ENCODE peak calls at places on chromosomes 12 and 14, in ten cellular contexts. One of them, this sample, is unnamed.

GRCh38 chr12:25552681-25553080 is 402 bp downstream of the LMNTD1 start:
- DNase-seq in AG10803: peak; percentile 29
- DNase-seq in choroid plexus epithelial cell: peak; percentile 53
- DNase-seq in astrocyte of the spinal cord: peak; percentile 65
- DNase-seq in skeletal muscle cell: peak; percentile 38
- DNase-seq in lower leg skin: no peak
- DNase-seq in ovary: no peak
- DNase-seq in aorta: no peak
- DNase-seq in fibroblast of the aortic adventitia: peak; percentile 80
- DNase-seq in right atrium auricular region: no peak
- DNase-seq in this sample: peak; percentile 88

GRCh38 chr14:51202914-51203665 is 37.0 kb upstream of the TMX1 start:
- DNase-seq in AG10803: no peak
- DNase-seq in choroid plexus epithelial cell: no peak
- DNase-seq in astrocyte of the spinal cord: no peak
- DNase-seq in skeletal muscle cell: no peak
- DNase-seq in lower leg skin: no peak
- DNase-seq in ovary: no peak
- DNase-seq in aorta: no peak
- DNase-seq in fibroblast of the aortic adventitia: no peak
- DNase-seq in right atrium auricular region: no peak
- DNase-seq in this sample: no peak

GRCh38 chr12:31589896-31590729 is 823 bp downstream of the DENND5B start:
- DNase-seq in AG10803: peak; percentile 61
- DNase-seq in choroid plexus epithelial cell: peak; percentile 68
- DNase-seq in astrocyte of the spinal cord: peak; percentile 65
- DNase-seq in skeletal muscle cell: no peak
- DNase-seq in lower leg skin: peak; percentile 19
- DNase-seq in ovary: peak; percentile 79
- DNase-seq in aorta: peak; percentile 93
- DNase-seq in fibroblast of the aortic adventitia: peak; percentile 71
- DNase-seq in right atrium auricular region: peak; percentile 84
- DNase-seq in this sample: peak; percentile 81

GRCh38 chr12:68479261-68479581 is 131.5 kb upstream of the RAP1B start:
- DNase-seq in AG10803: peak; percentile 96
- DNase-seq in choroid plexus epithelial cell: peak; percentile 43
- DNase-seq in astrocyte of the spinal cord: peak; percentile 40
- DNase-seq in skeletal muscle cell: no peak
- DNase-seq in lower leg skin: no peak
- DNase-seq in ovary: no peak
- DNase-seq in aorta: no peak
- DNase-seq in fibroblast of the aortic adventitia: peak; percentile 58
- DNase-seq in right atrium auricular region: no peak
- DNase-seq in this sample: peak; percentile 78

GRCh38 chr12:64696065-64696741 is 63.0 kb downstream of the GNS start:
- DNase-seq in AG10803: peak; percentile 41
- DNase-seq in choroid plexus epithelial cell: peak; percentile 62
- DNase-seq in astrocyte of the spinal cord: peak; percentile 53
- DNase-seq in skeletal muscle cell: no peak
- DNase-seq in lower leg skin: no peak
- DNase-seq in ovary: no peak
- DNase-seq in aorta: no peak
- DNase-seq in fibroblast of the aortic adventitia: peak; percentile 74
- DNase-seq in right atrium auricular region: no peak
- DNase-seq in this sample: no peak

GRCh38 chr14:64807588-64807987 is 72.1 kb downstream of the SPTB start:
- DNase-seq in AG10803: peak; percentile 5
- DNase-seq in choroid plexus epithelial cell: no peak
- DNase-seq in astrocyte of the spinal cord: no peak
- DNase-seq in skeletal muscle cell: no peak
- DNase-seq in lower leg skin: no peak
- DNase-seq in ovary: no peak
- DNase-seq in aorta: no peak
- DNase-seq in fibroblast of the aortic adventitia: no peak
- DNase-seq in right atrium auricular region: no peak
- DNase-seq in this sample: no peak

GRCh38 chr12:57225680-57226190 is 3.8 kb upstream of the SHMT2 start:
- DNase-seq in AG10803: no peak
- DNase-seq in choroid plexus epithelial cell: no peak
- DNase-seq in astrocyte of the spinal cord: no peak
- DNase-seq in skeletal muscle cell: no peak
- DNase-seq in lower leg skin: no peak
- DNase-seq in ovary: peak; percentile 28
- DNase-seq in aorta: no peak
- DNase-seq in fibroblast of the aortic adventitia: no peak
- DNase-seq in right atrium auricular region: no peak
- DNase-seq in this sample: no peak

GRCh38 chr14:104352493-104353220 is 214.3 kb downstream of the KIF26A start:
- DNase-seq in AG10803: no peak
- DNase-seq in choroid plexus epithelial cell: no peak
- DNase-seq in astrocyte of the spinal cord: no peak
- DNase-seq in skeletal muscle cell: no peak
- DNase-seq in lower leg skin: no peak
- DNase-seq in ovary: no peak
- DNase-seq in aorta: no peak
- DNase-seq in fibroblast of the aortic adventitia: no peak
- DNase-seq in right atrium auricular region: no peak
- DNase-seq in this sample: no peak

GRCh38 chr12:80472912-80473500 is 29.0 kb downstream of the PTPRQ start:
- DNase-seq in AG10803: peak; percentile 78
- DNase-seq in choroid plexus epithelial cell: peak; percentile 89
- DNase-seq in astrocyte of the spinal cord: peak; percentile 84
- DNase-seq in skeletal muscle cell: peak; percentile 57
- DNase-seq in lower leg skin: no peak
- DNase-seq in ovary: no peak
- DNase-seq in aorta: no peak
- DNase-seq in fibroblast of the aortic adventitia: peak; percentile 85
- DNase-seq in right atrium auricular region: no peak
- DNase-seq in this sample: peak; percentile 81

GRCh38 chr14:68734231-68734732 is 58.6 kb downstream of the ZFP36L1 start:
- DNase-seq in AG10803: no peak
- DNase-seq in choroid plexus epithelial cell: no peak
- DNase-seq in astrocyte of the spinal cord: no peak
- DNase-seq in skeletal muscle cell: no peak
- DNase-seq in lower leg skin: no peak
- DNase-seq in ovary: no peak
- DNase-seq in aorta: no peak
- DNase-seq in fibroblast of the aortic adventitia: no peak
- DNase-seq in right atrium auricular region: no peak
- DNase-seq in this sample: no peak

GRCh38 chr12:106133136-106134087 is 5.3 kb downstream of the NUAK1 start:
- DNase-seq in AG10803: peak; percentile 54
- DNase-seq in choroid plexus epithelial cell: no peak
- DNase-seq in astrocyte of the spinal cord: peak; percentile 37
- DNase-seq in skeletal muscle cell: no peak
- DNase-seq in lower leg skin: no peak
- DNase-seq in ovary: no peak
- DNase-seq in aorta: no peak
- DNase-seq in fibroblast of the aortic adventitia: no peak
- DNase-seq in right atrium auricular region: no peak
- DNase-seq in this sample: peak; percentile 31

GRCh38 chr12:65654230-65654629 is 170.1 kb upstream of the HMGA2 start:
- DNase-seq in AG10803: no peak
- DNase-seq in choroid plexus epithelial cell: no peak
- DNase-seq in astrocyte of the spinal cord: no peak
- DNase-seq in skeletal muscle cell: no peak
- DNase-seq in lower leg skin: no peak
- DNase-seq in ovary: no peak
- DNase-seq in aorta: no peak
- DNase-seq in fibroblast of the aortic adventitia: no peak
- DNase-seq in right atrium auricular region: no peak
- DNase-seq in this sample: no peak

GRCh38 chr14:100406505-100407131 is 83.5 kb downstream of the SLC25A47 start:
- DNase-seq in AG10803: peak; percentile 43
- DNase-seq in choroid plexus epithelial cell: no peak
- DNase-seq in astrocyte of the spinal cord: peak; percentile 45
- DNase-seq in skeletal muscle cell: peak; percentile 53
- DNase-seq in lower leg skin: peak; percentile 31
- DNase-seq in ovary: no peak
- DNase-seq in aorta: peak; percentile 62
- DNase-seq in fibroblast of the aortic adventitia: peak; percentile 14
- DNase-seq in right atrium auricular region: no peak
- DNase-seq in this sample: no peak

GRCh38 chr12:89208661-89209096 is 143.6 kb downstream of the DUSP6 start:
- DNase-seq in AG10803: peak; percentile 62
- DNase-seq in choroid plexus epithelial cell: peak; percentile 76
- DNase-seq in astrocyte of the spinal cord: peak; percentile 47
- DNase-seq in skeletal muscle cell: peak; percentile 32
- DNase-seq in lower leg skin: no peak
- DNase-seq in ovary: no peak
- DNase-seq in aorta: no peak
- DNase-seq in fibroblast of the aortic adventitia: peak; percentile 46
- DNase-seq in right atrium auricular region: no peak
- DNase-seq in this sample: no peak

GRCh38 chr12:72288911-72289310 is 16.7 kb downstream of the TRHDE start:
- DNase-seq in AG10803: no peak
- DNase-seq in choroid plexus epithelial cell: peak; percentile 76
- DNase-seq in astrocyte of the spinal cord: peak; percentile 20
- DNase-seq in skeletal muscle cell: no peak
- DNase-seq in lower leg skin: no peak
- DNase-seq in ovary: no peak
- DNase-seq in aorta: no peak
- DNase-seq in fibroblast of the aortic adventitia: no peak
- DNase-seq in right atrium auricular region: no peak
- DNase-seq in this sample: peak; percentile 66

GRCh38 chr12:101670007-101670671 is 27.3 kb upstream of the CHPT1 start:
- DNase-seq in AG10803: peak; percentile 60
- DNase-seq in choroid plexus epithelial cell: peak; percentile 85
- DNase-seq in astrocyte of the spinal cord: peak; percentile 15
- DNase-seq in skeletal muscle cell: peak; percentile 7
- DNase-seq in lower leg skin: peak; percentile 41
- DNase-seq in ovary: no peak
- DNase-seq in aorta: no peak
- DNase-seq in fibroblast of the aortic adventitia: peak; percentile 52
- DNase-seq in right atrium auricular region: peak; percentile 67
- DNase-seq in this sample: peak; percentile 33

DNA sequence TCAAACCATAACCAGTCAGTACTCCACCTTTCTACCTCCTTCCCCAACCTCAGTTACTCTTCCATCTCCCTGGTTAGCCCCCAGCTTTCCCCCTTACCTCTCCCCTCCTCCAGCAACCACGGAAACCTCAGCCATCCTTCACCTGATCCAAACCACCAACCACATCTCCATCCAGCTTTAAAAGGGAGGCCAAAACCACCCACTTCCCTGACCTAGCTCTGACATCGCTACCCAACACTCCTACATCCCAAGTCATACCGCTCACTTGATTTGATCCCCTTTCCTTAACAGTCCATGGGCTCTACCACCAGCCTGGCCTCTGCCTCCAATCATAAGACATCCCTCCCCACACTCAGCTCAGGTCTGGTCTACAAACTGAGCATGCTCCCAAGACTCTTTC is 1.5 kb downstream of the RAB35 start:
- DNase-seq in AG10803: peak; percentile 30
- DNase-seq in choroid plexus epithelial cell: no peak
- DNase-seq in astrocyte of the spinal cord: peak; percentile 35
- DNase-seq in skeletal muscle cell: no peak
- DNase-seq in lower leg skin: no peak
- DNase-seq in ovary: no peak
- DNase-seq in aorta: no peak
- DNase-seq in fibroblast of the aortic adventitia: no peak
- DNase-seq in right atrium auricular region: no peak
- DNase-seq in this sample: no peak
- H3K4me3 ChIP-seq in AG10803: peak overlapping the region; percentile 81
- H3K4me3 ChIP-seq in choroid plexus epithelial cell: peak overlapping the region; percentile 95
- H3K4me3 ChIP-seq in astrocyte of the spinal cord: peak overlapping the region; percentile 88
- H3K4me3 ChIP-seq in skeletal muscle cell: peak overlapping the region; percentile 80
- H3K4me3 ChIP-seq in lower leg skin: no peak overlapping the region
- H3K4me3 ChIP-seq in ovary: peak overlapping the region; percentile 68
- H3K4me3 ChIP-seq in aorta: no peak overlapping the region
- H3K4me3 ChIP-seq in fibroblast of the aortic adventitia: peak overlapping the region; percentile 99
- H3K4me3 ChIP-seq in right atrium auricular region: peak overlapping the region; percentile 91
- H3K4me3 ChIP-seq in this sample: peak overlapping the region; percentile 100

DNA sequence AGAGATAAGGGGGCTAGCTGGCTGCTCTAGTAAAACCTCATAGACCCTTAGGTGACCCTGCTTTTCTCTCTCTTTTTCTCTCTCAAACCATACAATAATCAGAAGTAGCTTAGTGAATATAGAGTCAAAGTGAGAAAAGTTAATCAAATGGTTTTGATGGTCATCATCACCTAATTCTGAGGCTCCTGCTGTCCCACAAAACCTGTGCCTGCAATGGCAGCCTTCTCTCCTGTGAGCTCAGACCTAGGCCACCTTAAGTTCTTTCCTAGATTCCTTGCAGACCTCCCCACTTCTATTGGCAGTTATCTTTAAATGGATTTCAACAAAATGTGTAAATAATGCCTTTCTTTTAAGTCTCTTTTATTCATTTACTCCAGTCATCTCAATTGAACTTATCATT is 1.5 kb upstream of the RPAP3 start:
- DNase-seq in AG10803: no peak
- DNase-seq in choroid plexus epithelial cell: no peak
- DNase-seq in astrocyte of the spinal cord: no peak
- DNase-seq in skeletal muscle cell: no peak
- DNase-seq in lower leg skin: no peak
- DNase-seq in ovary: no peak
- DNase-seq in aorta: no peak
- DNase-seq in fibroblast of the aortic adventitia: no peak
- DNase-seq in right atrium auricular region: no peak
- DNase-seq in this sample: no peak
- H3K4me3 ChIP-seq in AG10803: no peak overlapping the region
- H3K4me3 ChIP-seq in choroid plexus epithelial cell: no peak overlapping the region
- H3K4me3 ChIP-seq in astrocyte of the spinal cord: no peak overlapping the region
- H3K4me3 ChIP-seq in skeletal muscle cell: no peak overlapping the region
- H3K4me3 ChIP-seq in lower leg skin: no peak overlapping the region
- H3K4me3 ChIP-seq in ovary: no peak overlapping the region
- H3K4me3 ChIP-seq in aorta: no peak overlapping the region
- H3K4me3 ChIP-seq in fibroblast of the aortic adventitia: no peak overlapping the region
- H3K4me3 ChIP-seq in right atrium auricular region: no peak overlapping the region
- H3K4me3 ChIP-seq in this sample: no peak overlapping the region

GRCh38 chr14:96576359-96576758 is 74.2 kb downstream of the PAPOLA start:
- DNase-seq in AG10803: no peak
- DNase-seq in choroid plexus epithelial cell: no peak
- DNase-seq in astrocyte of the spinal cord: no peak
- DNase-seq in skeletal muscle cell: no peak
- DNase-seq in lower leg skin: no peak
- DNase-seq in ovary: no peak
- DNase-seq in aorta: no peak
- DNase-seq in fibroblast of the aortic adventitia: no peak
- DNase-seq in right atrium auricular region: no peak
- DNase-seq in this sample: no peak
- H3K4me3 ChIP-seq in AG10803: no peak overlapping the region
- H3K4me3 ChIP-seq in choroid plexus epithelial cell: no peak overlapping the region
- H3K4me3 ChIP-seq in astrocyte of the spinal cord: no peak overlapping the region
- H3K4me3 ChIP-seq in skeletal muscle cell: no peak overlapping the region
- H3K4me3 ChIP-seq in lower leg skin: no peak overlapping the region
- H3K4me3 ChIP-seq in ovary: no peak overlapping the region
- H3K4me3 ChIP-seq in aorta: no peak overlapping the region
- H3K4me3 ChIP-seq in fibroblast of the aortic adventitia: no peak overlapping the region
- H3K4me3 ChIP-seq in right atrium auricular region: no peak overlapping the region
- H3K4me3 ChIP-seq in this sample: no peak overlapping the region

DNA sequence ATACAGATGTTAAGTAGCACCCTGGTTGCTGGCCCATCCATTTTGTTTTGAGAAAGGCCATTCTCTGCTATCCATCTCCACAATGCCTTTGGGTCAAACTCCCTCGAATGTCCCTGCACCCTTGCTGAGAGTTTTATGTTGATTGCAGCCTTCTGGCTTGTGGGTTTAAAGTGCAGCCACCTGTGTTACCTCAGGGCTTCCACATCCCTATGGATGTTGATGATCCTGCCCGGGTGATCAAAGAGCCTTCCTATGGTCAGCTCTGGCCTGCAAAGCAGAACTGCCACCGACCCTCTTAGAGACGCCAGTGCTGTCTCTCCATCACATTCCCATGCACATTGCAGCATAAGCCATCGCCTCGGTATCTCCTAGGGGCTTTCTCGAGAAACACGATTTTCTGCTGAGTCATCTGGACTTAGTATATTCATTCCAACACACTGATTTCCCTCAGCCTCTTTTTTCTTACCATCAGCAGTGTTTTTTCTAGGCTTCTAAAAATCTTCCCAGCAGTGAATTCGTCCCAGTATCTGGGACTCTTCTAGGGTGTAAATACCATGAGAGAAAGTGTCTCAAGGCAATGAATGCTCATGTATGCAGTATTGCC is 585.7 kb upstream of the TMEM132C start:
- DNase-seq in AG10803: no peak
- DNase-seq in choroid plexus epithelial cell: peak; percentile 10
- DNase-seq in astrocyte of the spinal cord: no peak
- DNase-seq in skeletal muscle cell: no peak
- DNase-seq in lower leg skin: no peak
- DNase-seq in ovary: no peak
- DNase-seq in aorta: no peak
- DNase-seq in fibroblast of the aortic adventitia: peak; percentile 49
- DNase-seq in right atrium auricular region: no peak
- DNase-seq in this sample: peak; percentile 15
- H3K4me3 ChIP-seq in AG10803: no peak overlapping the region
- H3K4me3 ChIP-seq in choroid plexus epithelial cell: no peak overlapping the region
- H3K4me3 ChIP-seq in astrocyte of the spinal cord: no peak overlapping the region
- H3K4me3 ChIP-seq in skeletal muscle cell: no peak overlapping the region
- H3K4me3 ChIP-seq in lower leg skin: no peak overlapping the region
- H3K4me3 ChIP-seq in ovary: no peak overlapping the region
- H3K4me3 ChIP-seq in aorta: no peak overlapping the region
- H3K4me3 ChIP-seq in fibroblast of the aortic adventitia: no peak overlapping the region
- H3K4me3 ChIP-seq in right atrium auricular region: no peak overlapping the region
- H3K4me3 ChIP-seq in this sample: no peak overlapping the region

This sample was measured in foreskin fibroblast.